ENCODE peak calls at places on chromosomes 6 and 20, in four cellular contexts. S is endothelial cell of umbilical vein, K is neuronal stem cell, Z is HuH-7.5. A is an unnamed sample.
A peak's percentile ranks its signal among the peaks of the same experiment; 100 is the strongest.

GRCh38 chr20:11716239-11716944 is 201.3 kb upstream of the BTBD3 start:
- DNase-seq in K (no peak), S (peak; percentile 36), Z (peak; percentile 18), A (peak; percentile 20)

GRCh38 chr20:23161968-23162696 is 76.0 kb upstream of the CD93 start:
- DNase-seq in K (no peak), S (peak; percentile 58), Z (no peak), A (peak; percentile 15)

GRCh38 chr6:135498178-135498841 is 770 bp upstream of the AHI1 start:
- DNase-seq in Z (peak; percentile 30), K (peak; percentile 21), S (peak; percentile 93), A (peak; percentile 42)

GRCh38 chr20:35854697-35855434 is 83.1 kb downstream of the PHF20 start:
- DNase-seq in S (no peak), Z (no peak), K (no peak), A (no peak)

GRCh38 chr6:150528648-150529285 is 70.9 kb upstream of the PLEKHG1 start:
- DNase-seq in S (peak; percentile 8), K (peak; percentile 48), Z (no peak), A (no peak)

GRCh38 chr6:26311385-26312095 is 53.5 kb upstream of the BTN3A2 start:
- DNase-seq in S (peak; percentile 81), Z (no peak), K (no peak), A (peak; percentile 70)

GRCh38 chr6:70667711-70668498 is at the start of gene SMAP1:
- DNase-seq in S (peak; percentile 91), K (peak; percentile 84), Z (peak; percentile 90), A (peak; percentile 99)

GRCh38 chr6:36838896-36839818 is at the start of gene CPNE5:
- DNase-seq in S (no peak), K (no peak), Z (no peak), A (no peak)

GRCh38 chr6:13526718-13527668 is 39.6 kb upstream of the GFOD1 start:
- DNase-seq in S (peak; percentile 94), K (no peak), Z (no peak), A (no peak)

GRCh38 chr20:11780765-11781369 is 136.8 kb upstream of the BTBD3 start:
- DNase-seq in Z (no peak), S (no peak), K (no peak), A (no peak)

GRCh38 chr6:34484899-34485298 is 19.0 kb downstream of the PACSIN1 start:
- DNase-seq in K (no peak), Z (no peak), S (no peak), A (peak; percentile 76)

GRCh38 chr20:9617940-9618339 is 103.5 kb downstream of the LAMP5 start:
- DNase-seq in S (no peak), Z (peak; percentile 34), K (no peak), A (peak; percentile 41)

GRCh38 chr6:149154137-149154900 is 163.2 kb upstream of the TAB2 start:
- DNase-seq in Z (no peak), S (no peak), K (no peak), A (no peak)

GRCh38 chr6:170423030-170423429 is 116.5 kb downstream of the FAM120B start:
- DNase-seq in K (no peak), S (no peak), Z (no peak), A (no peak)

GRCh38 chr6:26536571-26537159 is 1.5 kb upstream of the HMGN4 start:
- DNase-seq in Z (no peak), K (peak; percentile 35), S (peak; percentile 58), A (no peak)

GRCh38 chr20:57654363-57654997 is 34.3 kb upstream of the ZBP1 start:
- DNase-seq in S (peak; percentile 69), K (peak; percentile 42), Z (peak; percentile 97), A (peak; percentile 69)

GRCh38 chr6:133854633-133855598 is 34.0 kb upstream of the TCF21 start:
- DNase-seq in S (no peak), K (peak; percentile 29), Z (no peak), A (no peak)

GRCh38 chr6:17311595-17312311 is 30.6 kb downstream of the RBM24 start:
- DNase-seq in S (no peak), K (no peak), Z (peak; percentile 18), A (peak; percentile 1)

GRCh38 chr6:110999634-111000270 is 17.9 kb downstream of the RPF2 start:
- DNase-seq in K (no peak), Z (no peak), S (peak; percentile 59), A (no peak)

GRCh38 chr20:15036938-15037337 is 699.5 kb upstream of the FLRT3 start:
- DNase-seq in S (no peak), K (no peak), Z (no peak), A (no peak)

GRCh38 chr6:81373414-81373813 is 379.1 kb downstream of the TENT5A start:
- DNase-seq in K (no peak), Z (no peak), S (no peak), A (no peak)

GRCh38 chr20:43191946-43192847 is 2.5 kb upstream of the PTPRT start:
- DNase-seq in S (no peak), Z (peak; percentile 82), K (no peak), A (peak; percentile 77)

GRCh38 chr6:100426241-100426640 is 38.5 kb downstream of the SIM1 start:
- DNase-seq in K (no peak), S (no peak), Z (no peak), A (no peak)

GRCh38 chr6:50600280-50600679 is 113.0 kb upstream of the TFAP2D start:
- DNase-seq in K (no peak), Z (no peak), S (no peak), A (no peak)

GRCh38 chr6:100167585-100167984 is 173.6 kb upstream of the MCHR2 start:
- DNase-seq in S (no peak), Z (no peak), K (no peak), A (no peak)

GRCh38 chr6:157317129-157317814 is 6.0 kb downstream of the TMEM242 start:
- DNase-seq in K (no peak), Z (peak; percentile 37), S (peak; percentile 98), A (peak; percentile 68)

GRCh38 chr6:114934079-114934478 is 591.3 kb upstream of the HS3ST5 start:
- DNase-seq in S (no peak), K (no peak), Z (no peak), A (no peak)

GRCh38 chr6:43937236-43938177 is 167.5 kb downstream of the VEGFA start:
- DNase-seq in S (no peak), Z (no peak), K (no peak), A (no peak)

GRCh38 chr6:37283786-37284185 is 25.8 kb upstream of the TMEM217 start:
- DNase-seq in Z (no peak), S (no peak), K (no peak), A (no peak)

GRCh38 chr6:138765896-138766487 is 7.6 kb upstream of the CCDC28A start:
- DNase-seq in Z (no peak), S (peak; percentile 64), K (no peak), A (no peak)

GRCh38 chr6:122476131-122476530 is 4.5 kb upstream of the SERINC1 start:
- DNase-seq in Z (no peak), K (no peak), S (peak; percentile 42), A (no peak)

GRCh38 chr6:79421707-79422484 is 115.3 kb downstream of the LCA5 start:
- DNase-seq in S (peak; percentile 99), Z (no peak), K (no peak), A (peak; percentile 63)